ENCODE peak calls at places on chromosomes 2 and 18, in nine cellular contexts. L, I, N, F, W, V, U, O and A are unnamed samples. For H3K4me1, the result is how much of the 10 kb centered on the place peaks cover.

GRCh38 chr18:28189400-28190239 is 12.7 kb upstream of the CDH2 start:
- DNase-seq in L (peak), I (no peak), N (no peak), F (peak), W (peak), V (no peak), U (peak), O (peak), A (no peak)

GRCh38 chr2:137838255-137839092 is 125.8 kb upstream of the HNMT start:
- DNase-seq in L (peak), I (no peak), N (no peak), F (peak), W (peak), V (no peak), U (peak), O (peak), A (no peak)

GRCh38 chr2:52964916-52965530 is 802.6 kb upstream of the CHAC2 start:
- DNase-seq in L (no peak), I (no peak), N (no peak), F (no peak), W (no peak), V (no peak), U (no peak), O (no peak), A (no peak)

GRCh38 chr2:24747299-24747698 is 45.9 kb downstream of the PTRHD1 start:
- DNase-seq in L (no peak), I (no peak), N (no peak), F (no peak), W (no peak), V (no peak), U (no peak), O (no peak), A (no peak)

GRCh38 chr2:166563894-166564293 is 69.8 kb upstream of the SCN7A start:
- DNase-seq in L (no peak), I (no peak), N (no peak), F (no peak), W (no peak), V (no peak), U (peak), O (no peak), A (no peak)

GRCh38 chr2:38535745-38536506 is 66.8 kb downstream of the HNRNPLL start:
- DNase-seq in L (peak), I (peak), N (peak), F (peak), W (peak), V (peak), U (no peak), O (peak), A (peak)

GRCh38 chr18:45775241-45775676 is 50.2 kb upstream of the SIGLEC15 start:
- DNase-seq in L (peak), I (peak), N (peak), F (peak), W (peak), V (peak), U (peak), O (peak), A (peak)

GRCh38 chr2:195586062-195586713 is 70.8 kb upstream of the SLC39A10 start:
- DNase-seq in L (no peak), I (no peak), N (no peak), F (no peak), W (no peak), V (no peak), U (no peak), O (no peak), A (no peak)

GRCh38 chr2:119267604-119268003 is 44.0 kb downstream of the STEAP3 start:
- DNase-seq in L (peak), I (no peak), N (no peak), F (no peak), W (no peak), V (no peak), U (no peak), O (no peak), A (no peak)

GRCh38 chr18:31980863-31981262 is 37.8 kb upstream of the RNF125 start:
- DNase-seq in L (no peak), I (no peak), N (no peak), F (no peak), W (no peak), V (no peak), U (no peak), O (no peak), A (no peak)

GRCh38 chr2:224268441-224268840 is 133.5 kb downstream of the FAM124B start:
- DNase-seq in L (no peak), I (no peak), N (no peak), F (peak), W (peak), V (peak), U (peak), O (peak), A (no peak)

GRCh38 chr2:138276367-138276766 is 225.2 kb upstream of the SPOPL start:
- DNase-seq in L (peak), I (no peak), N (no peak), F (peak), W (no peak), V (no peak), U (no peak), O (peak), A (no peak)

GRCh38 chr2:28391564-28392296 is 928 bp upstream of the FOSL2 start:
- DNase-seq in L (peak), I (peak), N (peak), F (peak), W (peak), V (peak), U (peak), O (peak), A (peak)

GRCh38 chr2:100292022-100292580 is 30.2 kb downstream of the LONRF2 start:
- DNase-seq in L (peak), I (peak), N (no peak), F (peak), W (peak), V (peak), U (peak), O (peak), A (no peak)

GRCh38 chr2:47269316-47270232 is 114.5 kb upstream of the STPG4 start:
- DNase-seq in L (peak), I (peak), N (peak), F (peak), W (peak), V (peak), U (peak), O (peak), A (peak)

GRCh38 chr2:147709655-147710054 is 135.2 kb upstream of the ACVR2A start:
- DNase-seq in L (peak), I (no peak), N (no peak), F (no peak), W (no peak), V (no peak), U (no peak), O (no peak), A (no peak)

GRCh38 chr18:49274188-49274714 is 186.2 kb downstream of the DYM start:
- DNase-seq in L (no peak), I (no peak), N (no peak), F (peak), W (peak), V (no peak), U (peak), O (peak), A (no peak)

GRCh38 chr2:38598991-38599295 is 3.8 kb downstream of the HNRNPLL start:
- DNase-seq in L (no peak), I (no peak), N (no peak), F (peak), W (peak), V (no peak), U (no peak), O (peak), A (no peak)

GRCh38 chr2:235283246-235283645 is 210.6 kb upstream of the AGAP1 start:
- DNase-seq in L (no peak), I (no peak), N (no peak), F (no peak), W (peak), V (no peak), U (peak), O (peak), A (no peak)

GRCh38 chr2:39632871-39633270 is 32.8 kb upstream of the TMEM178A start:
- DNase-seq in L (no peak), I (no peak), N (no peak), F (peak), W (no peak), V (peak), U (peak), O (peak), A (no peak)

GRCh38 chr2:239441724-239442123 is 40.9 kb upstream of the HDAC4 start:
- DNase-seq in L (no peak), I (no peak), N (no peak), F (no peak), W (no peak), V (no peak), U (no peak), O (no peak), A (no peak)

GRCh38 chr2:177622516-177622915 is 229.9 kb downstream of the AGPS start:
- DNase-seq in L (peak), I (no peak), N (no peak), F (no peak), W (no peak), V (no peak), U (no peak), O (no peak), A (no peak)

GRCh38 chr2:70083344-70084156 is 3.7 kb upstream of the PCBP1 start:
- DNase-seq in L (peak), I (no peak), N (no peak), F (peak), W (no peak), V (peak), U (peak), O (peak), A (no peak)

GRCh38 chr2:174350018-174350417 is 15.3 kb downstream of the SP9 start:
- DNase-seq in L (peak), I (no peak), N (no peak), F (peak), W (peak), V (no peak), U (no peak), O (peak), A (no peak)

GRCh38 chr2:191811807-191812602 is 34.9 kb downstream of the CAVIN2 start:
- DNase-seq in L (peak), I (peak), N (peak), F (peak), W (peak), V (peak), U (peak), O (peak), A (peak)

GRCh38 chr2:134230885-134231284 is 23.0 kb upstream of the MGAT5 start:
- DNase-seq in L (no peak), I (no peak), N (no peak), F (no peak), W (no peak), V (no peak), U (no peak), O (no peak), A (no peak)

GRCh38 chr2:35997488-35997887 is 358.1 kb upstream of the CRIM1 start:
- DNase-seq in L (no peak), I (no peak), N (no peak), F (no peak), W (no peak), V (no peak), U (no peak), O (no peak), A (no peak)

GRCh38 chr2:218904176-218904575 is 23.5 kb downstream of the WNT10A start:
- DNase-seq in L (no peak), I (no peak), N (no peak), F (no peak), W (no peak), V (no peak), U (no peak), O (no peak), A (no peak)

GRCh38 chr2:32627441-32627900 is 379 bp upstream of the TTC27 start:
- DNase-seq in L (peak), I (peak), N (peak), F (peak), W (peak), V (no peak), U (peak), O (peak), A (peak)

GRCh38 chr2:1910021-1910420 is 165.7 kb upstream of the PXDN start:
- DNase-seq in L (no peak), I (no peak), N (no peak), F (no peak), W (no peak), V (no peak), U (no peak), O (no peak), A (no peak)

GRCh38 chr2:239234151-239234825 is 166.5 kb downstream of the HDAC4 start:
- DNase-seq in L (no peak), I (no peak), N (no peak), F (no peak), W (no peak), V (no peak), U (no peak), O (no peak), A (no peak)

GRCh38 chr18:36706313-36706881 is 122.4 kb downstream of the TPGS2 start:
- DNase-seq in L (no peak), I (no peak), N (no peak), F (peak), W (no peak), V (no peak), U (peak), O (peak), A (no peak)

GRCh38 chr18:48539406-48540328 is 836 bp downstream of the CTIF start:
- DNase-seq in L (peak), I (peak), N (peak), F (peak), W (peak), V (no peak), U (peak), O (peak), A (peak)

GRCh38 chr2:119311831-119312230 is 54.8 kb downstream of the C2orf76 start:
- DNase-seq in L (no peak), I (no peak), N (no peak), F (no peak), W (no peak), V (no peak), U (no peak), O (no peak), A (no peak)

GRCh38 chr2:23826771-23827170 is 100.2 kb downstream of the ATAD2B start:
- DNase-seq in L (no peak), I (no peak), N (no peak), F (no peak), W (no peak), V (no peak), U (no peak), O (no peak), A (no peak)

GRCh38 chr18:58593930-58594329 is 35.0 kb downstream of the ALPK2 start:
- DNase-seq in L (no peak), I (no peak), N (peak), F (peak), W (no peak), V (no peak), U (peak), O (peak), A (no peak)

GRCh38 chr18:58590231-58590630 is 38.7 kb downstream of the ALPK2 start:
- DNase-seq in L (peak), I (no peak), N (no peak), F (peak), W (peak), V (no peak), U (peak), O (peak), A (no peak)

GRCh38 chr18:58592223-58593214 is 36.4 kb downstream of the ALPK2 start:
- DNase-seq in L (no peak), I (no peak), N (no peak), F (no peak), W (no peak), V (no peak), U (no peak), O (no peak), A (no peak)

GRCh38 chr18:58591286-58591685 is 37.6 kb downstream of the ALPK2 start:
- DNase-seq in L (no peak), I (no peak), N (no peak), F (no peak), W (no peak), V (no peak), U (no peak), O (no peak), A (no peak)

GRCh38 chr18:58590827-58591226 is 38.1 kb downstream of the ALPK2 start:
- DNase-seq in L (no peak), I (no peak), N (no peak), F (no peak), W (no peak), V (no peak), U (no peak), O (peak), A (no peak)
- H3K4me3 ChIP-seq in L (no peak), I (no peak), N (no peak), F (no peak), W (peak), V (no peak), U (no peak), O (no peak), A (no peak)

DNA sequence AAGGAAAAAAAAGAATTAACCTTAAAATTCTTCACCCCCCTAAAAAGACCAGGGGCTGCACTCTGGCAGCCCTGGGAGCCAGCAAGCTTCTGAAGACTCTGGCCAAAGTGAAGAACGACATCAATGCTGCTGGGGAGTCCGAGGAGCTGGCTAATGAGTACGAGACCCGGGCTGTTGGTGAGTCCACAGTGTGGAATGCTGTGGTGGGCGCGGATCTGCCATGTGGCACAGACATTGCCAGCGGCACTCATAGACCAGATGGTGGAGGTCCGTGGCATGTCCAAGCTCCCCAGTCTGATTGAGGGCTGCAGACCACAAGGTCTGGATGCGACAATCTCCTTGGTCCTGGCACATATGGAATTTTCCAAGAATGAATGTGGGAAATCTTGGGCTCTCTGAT is 47.4 kb downstream of the TRPM8 start:
- DNase-seq in L (no peak), I (no peak), N (no peak), F (no peak), W (peak), V (no peak), U (peak), O (peak), A (no peak)
- H3K4me1 ChIP-seq in L (under half), I (under half), N (under half), F (under half), W (under half), V (under half), U (under half), O (under half), A (under half)

GRCh38 chr2:230957756-230958391 is 32.8 kb upstream of the GPR55 start:
- DNase-seq in L (no peak), I (no peak), N (no peak), F (no peak), W (no peak), V (no peak), U (no peak), O (no peak), A (no peak)
- H3K4me3 ChIP-seq in L (no peak), I (no peak), N (peak), F (peak), W (peak), V (no peak), U (peak), O (peak), A (peak)

DNA sequence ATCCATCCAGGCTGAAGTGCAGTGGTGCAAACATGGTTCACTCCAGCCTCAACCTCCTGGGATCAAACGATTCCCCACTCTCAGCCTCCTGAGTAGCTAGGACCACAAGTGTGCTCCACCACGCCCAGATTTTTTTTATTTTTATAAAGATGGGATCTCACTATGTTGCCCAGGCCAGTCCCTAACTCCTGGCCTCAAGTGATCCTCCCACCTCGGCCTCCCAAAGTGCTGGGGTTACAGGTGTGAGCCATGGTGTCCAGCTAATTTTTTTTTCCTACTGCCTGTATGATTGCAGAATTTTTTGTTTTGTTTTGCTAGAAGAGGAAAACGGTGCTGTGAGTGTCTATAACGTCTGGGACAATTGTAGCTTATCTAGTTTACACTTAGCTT is 38.3 kb downstream of the ADI1 start:
- DNase-seq in L (no peak), I (no peak), N (no peak), F (no peak), W (no peak), V (no peak), U (no peak), O (no peak), A (no peak)
- H3K4me1 ChIP-seq in L (under half), I (under half), N (under half), F (under half), W (under half), V (under half), U (under half), O (under half), A (under half)

DNA sequence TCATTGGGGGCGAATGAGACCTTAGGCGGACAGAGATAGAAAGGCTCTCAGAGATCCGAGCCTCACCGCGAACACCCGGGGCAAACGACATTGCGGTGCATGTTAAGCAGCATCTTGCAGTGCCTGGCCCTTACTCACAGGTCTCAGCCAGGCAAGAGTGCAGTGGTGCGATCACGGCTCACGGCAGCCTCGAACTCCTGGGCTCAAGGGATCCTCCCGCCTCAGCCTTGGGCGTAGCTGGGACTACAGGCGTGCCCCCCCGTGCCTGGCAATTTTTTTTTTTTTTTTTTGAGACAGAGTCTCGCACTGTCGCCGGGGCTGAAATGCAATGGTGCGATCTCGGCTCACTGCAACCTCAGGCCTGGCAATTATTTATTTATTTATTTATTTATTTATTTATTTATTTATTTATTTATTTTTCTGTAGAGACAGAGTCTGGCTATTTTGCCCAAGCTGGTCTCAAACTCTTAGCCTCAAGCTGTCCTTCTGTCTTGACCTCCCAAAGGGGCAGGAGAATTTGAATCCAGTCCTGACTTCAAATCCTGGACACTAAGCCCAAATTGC is 1.3 kb downstream of the LAMA3 start:
- DNase-seq in L (no peak), I (no peak), N (no peak), F (no peak), W (no peak), V (no peak), U (no peak), O (no peak), A (no peak)
- H3K4me3 ChIP-seq in L (no peak), I (no peak), N (peak), F (no peak), W (peak), V (peak), U (no peak), O (no peak), A (no peak)

DNA sequence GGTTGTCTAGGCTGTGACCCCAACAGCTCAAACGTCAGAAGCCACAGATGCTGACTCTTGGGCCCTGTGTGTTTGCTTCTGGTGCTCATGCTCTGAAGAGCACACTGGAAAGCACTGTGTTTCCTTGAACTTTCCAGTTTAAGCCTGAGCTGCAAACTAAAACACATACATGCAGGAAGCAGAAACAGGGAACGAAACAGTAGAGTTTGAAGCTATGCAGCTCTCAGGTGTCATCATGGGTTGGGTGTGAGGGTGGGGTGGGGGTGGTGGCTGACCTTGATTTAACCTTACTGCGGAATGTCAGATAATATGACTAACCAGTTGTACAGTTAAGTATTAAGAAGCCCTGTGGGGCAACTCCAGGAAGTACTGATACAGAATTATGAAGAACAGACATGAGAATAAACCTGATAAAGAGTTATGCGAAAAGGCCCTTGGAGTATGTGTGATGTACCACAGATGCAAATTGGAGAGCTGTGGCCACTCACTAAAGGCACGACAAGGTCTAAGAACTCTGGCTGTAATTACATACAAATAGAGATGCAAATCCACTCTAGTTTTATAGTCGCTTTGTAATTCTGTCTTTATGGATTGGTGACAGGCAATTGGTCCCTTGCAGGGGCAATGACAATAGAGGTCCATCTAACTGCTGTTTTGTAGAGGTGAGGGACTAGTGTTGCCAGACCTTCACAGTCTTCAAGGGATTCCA is 273.1 kb downstream of the NAPG start:
- DNase-seq in L (no peak), I (peak), N (no peak), F (peak), W (peak), V (no peak), U (peak), O (peak), A (no peak)
- H3K4me1 ChIP-seq in L (under half), I (under half), N (under half), F (under half), W (under half), V (under half), U (under half), O (under half), A (under half)